ENCODE peak calls at places on chromosome X, in nine cellular contexts. K is RWPE1; V is B cell; H is skeletal muscle cell; W is pancreas; Y is stimulated activated CD8-positive, alpha-beta memory T cell treated with anti-CD3 and anti-CD28 coated beads, Interleukin-4, amount 100 ng/mL, for 1 hour; Z is EL; B is GM18507; S is BJ. L is an unnamed sample.

GRCh38 chrX:19886888-19887531 is 390 bp downstream of the SH3KBP1 start:
- DNase-seq in B (no peak), V (peak), H (no peak), W (peak), Z (peak), Y (peak), K (peak), S (no peak), L (peak)

GRCh38 chrX:69124108-69124507 is 41.1 kb downstream of the PJA1 start:
- DNase-seq in K (no peak), B (no peak), S (no peak), Y (no peak), H (no peak), V (no peak), Z (peak), W (no peak), L (no peak)

GRCh38 chrX:132732236-132732635 is 226.2 kb downstream of the HS6ST2 start:
- DNase-seq in Z (no peak), W (no peak), S (no peak), H (no peak), B (no peak), V (no peak), Y (no peak), K (no peak), L (no peak)

GRCh38 chrX:20063716-20064351 is 52.9 kb downstream of the MAP7D2 start:
- DNase-seq in W (no peak), V (no peak), Y (no peak), B (no peak), S (no peak), Z (no peak), H (no peak), K (no peak), L (no peak)

GRCh38 chrX:19064175-19064574 is 58.1 kb downstream of the ADGRG2 start:
- DNase-seq in S (no peak), W (no peak), B (no peak), H (peak), V (no peak), Z (peak), Y (no peak), K (peak), L (no peak)

GRCh38 chrX:13283968-13284914 is 35.6 kb downstream of the ATXN3L start:
- DNase-seq in W (no peak), Y (no peak), V (no peak), Z (peak), S (peak), H (peak), B (no peak), K (peak), L (no peak)

GRCh38 chrX:149572743-149573142 is 14.5 kb downstream of the MAGEA9B start:
- DNase-seq in V (no peak), K (no peak), S (no peak), B (no peak), W (no peak), Y (no peak), Z (no peak), H (no peak), L (no peak)

GRCh38 chrX:106780259-106780658 is 22.2 kb upstream of the TBC1D8B start:
- DNase-seq in W (no peak), V (no peak), S (no peak), Y (no peak), Z (no peak), K (no peak), H (no peak), B (no peak), L (no peak)

GRCh38 chrX:70196961-70197805 is 19.9 kb downstream of the DGAT2L6 start:
- DNase-seq in W (peak), S (no peak), V (peak), B (no peak), Y (peak), Z (peak), K (peak), H (no peak), L (peak)